ENCODE peak calls at places on chromosomes 5 and 9, in ten cellular contexts. S, I, L, R, Z, B, J, Y, X and M are unnamed samples.

GRCh38 chr9:127450170-127450830 is 906 bp downstream of the RPL12 start:
- DNase-seq in X (no peak), I (peak), B (no peak), S (peak), Y (peak), J (no peak), L (no peak), Z (no peak), R (no peak), M (no peak)

GRCh38 chr5:112668016-112668415 is 69.7 kb upstream of the APC start:
- DNase-seq in J (no peak), S (no peak), I (no peak), B (no peak), Y (no peak), L (no peak), R (no peak), Z (no peak), X (no peak), M (no peak)

GRCh38 chr9:83965350-83966208 is 14.4 kb downstream of the HNRNPK start:
- DNase-seq in B (no peak), J (no peak), I (no peak), Z (peak), R (no peak), X (no peak), S (peak), L (no peak), Y (peak), M (no peak)

GRCh38 chr5:179620703-179621350 is 2.6 kb downstream of the HNRNPH1 start:
- DNase-seq in X (no peak), B (no peak), Y (peak), Z (peak), L (no peak), S (no peak), J (no peak), R (no peak), I (no peak), M (no peak)

GRCh38 chr5:174511711-174512253 is 212.6 kb upstream of the MSX2 start:
- DNase-seq in J (no peak), R (no peak), B (no peak), X (no peak), L (no peak), Y (peak), Z (no peak), S (no peak), I (no peak), M (no peak)

GRCh38 chr9:77011973-77012817 is 7.3 kb upstream of the FOXB2 start:
- DNase-seq in I (peak), J (peak), Y (peak), R (peak), S (no peak), Z (peak), X (no peak), B (no peak), L (peak), M (peak)

GRCh38 chr9:3498691-3499090 is 27.1 kb downstream of the RFX3 start:
- DNase-seq in L (no peak), I (no peak), Y (peak), Z (peak), X (no peak), R (no peak), J (no peak), S (peak), B (no peak), M (no peak)

GRCh38 chr5:170254056-170254455 is 21.3 kb downstream of the C5orf58 start:
- DNase-seq in Z (no peak), Y (no peak), R (no peak), L (no peak), I (peak), B (no peak), J (no peak), S (no peak), X (no peak), M (no peak)

GRCh38 chr5:166637295-166637694 is 1654.2 kb upstream of the WWC1 start:
- DNase-seq in B (no peak), X (no peak), Y (no peak), I (no peak), L (no peak), J (no peak), Z (no peak), R (no peak), S (no peak), M (no peak)

GRCh38 chr9:70229579-70229978 is 29.2 kb upstream of the SMC5 start:
- DNase-seq in L (no peak), Y (peak), R (no peak), X (no peak), B (no peak), Z (peak), I (no peak), S (no peak), J (no peak), M (no peak)